ENCODE peak calls at places on chromosomes 3 and 15, in five cellular contexts. V is endodermal cell; N is brain microvascular endothelial cell; C is A673; T is CD4-positive, alpha-beta T cell. U is an unnamed sample.
A peak's percentile ranks its signal among the peaks of the same experiment; 100 is the strongest.

GRCh38 chr3:148763921-148764320 is 63.7 kb upstream of the CPB1 start:
- DNase-seq in V (no peak), C (no peak), T (no peak), N (no peak), U (no peak)

GRCh38 chr3:196970547-196971093 is 2.0 kb upstream of the PIGZ start:
- DNase-seq in N (no peak), V (no peak), C (no peak), T (no peak), U (no peak)

GRCh38 chr3:80051602-80051962 is 283.8 kb upstream of the ROBO1 start:
- DNase-seq in N (no peak), V (no peak), C (no peak), T (no peak), U (no peak)

GRCh38 chr3:110526732-110527727 is 544.6 kb upstream of the NECTIN3 start:
- DNase-seq in C (peak; percentile 92), V (peak; percentile 54), N (peak; percentile 94), T (no peak), U (peak; percentile 81)

GRCh38 chr3:121998030-121998580 is 23.9 kb downstream of the ILDR1 start:
- DNase-seq in N (peak; percentile 40), V (no peak), C (peak; percentile 17), T (no peak), U (no peak)

GRCh38 chr15:101250331-101250730 is 1.5 kb downstream of the CHSY1 start:
- DNase-seq in C (peak; percentile 78), V (no peak), T (no peak), N (peak; percentile 49), U (no peak)

GRCh38 chr3:107775958-107776357 is 253.2 kb downstream of the BBX start:
- DNase-seq in C (no peak), N (no peak), T (no peak), V (no peak), U (no peak)

GRCh38 chr3:142013331-142013730 is 136.0 kb downstream of the TFDP2 start:
- DNase-seq in V (no peak), T (no peak), N (no peak), C (no peak), U (no peak)

GRCh38 chr3:145865329-145865904 is 295.6 kb downstream of the PLOD2 start:
- DNase-seq in V (no peak), C (no peak), N (no peak), T (no peak), U (no peak)

GRCh38 chr3:53030864-53031445 is 14.9 kb downstream of the SFMBT1 start:
- DNase-seq in T (peak; percentile 53), C (no peak), V (no peak), N (no peak), U (no peak)

GRCh38 chr3:119794971-119795612 is 13.2 kb downstream of the NR1I2 start:
- DNase-seq in V (peak; percentile 89), C (no peak), N (peak; percentile 11), T (no peak), U (no peak)

GRCh38 chr3:9932843-9933560 is 632 bp upstream of the CRELD1 start:
- DNase-seq in C (peak; percentile 88), T (peak; percentile 78), V (peak; percentile 95), N (peak; percentile 82), U (no peak)

GRCh38 chr3:46017720-46018119 is 9.6 kb downstream of the XCR1 start:
- DNase-seq in C (no peak), N (no peak), T (no peak), V (no peak), U (no peak)

GRCh38 chr15:71186971-71187960 is 72.0 kb downstream of the THSD4 start:
- DNase-seq in V (no peak), T (no peak), N (no peak), C (peak; percentile 34), U (no peak)

GRCh38 chr3:37145607-37146006 is 28.8 kb downstream of the LRRFIP2 start:
- DNase-seq in V (no peak), C (no peak), N (no peak), T (no peak), U (no peak)

GRCh38 chr3:116691041-116691440 is 18.5 kb upstream of the TUSC7 start:
- DNase-seq in C (no peak), T (no peak), N (no peak), V (no peak), U (no peak)

GRCh38 chr15:64597469-64597806 is 137.1 kb downstream of the ZNF609 start:
- DNase-seq in V (no peak), C (no peak), N (no peak), T (no peak), U (no peak)

GRCh38 chr3:46717447-46718231 is at the start of gene PRSS50:
- DNase-seq in T (no peak), C (no peak), V (peak; percentile 88), N (no peak), U (no peak)

GRCh38 chr3:115698851-115699535 is 75.7 kb downstream of the GAP43 start:
- DNase-seq in V (peak; percentile 73), C (peak; percentile 93), T (no peak), N (peak; percentile 44), U (no peak)

GRCh38 chr3:146165370-146165769 is 4.4 kb upstream of the PLOD2 start:
- DNase-seq in T (no peak), C (no peak), V (no peak), N (peak; percentile 65), U (no peak)

GRCh38 chr15:59372352-59373211 is at the start of gene MYO1E:
- DNase-seq in T (no peak), V (peak; percentile 97), N (peak; percentile 97), C (peak; percentile 95), U (peak; percentile 94)

GRCh38 chr15:31255176-31255510 is 71.5 kb upstream of the KLF13 start:
- DNase-seq in T (no peak), C (no peak), N (no peak), V (no peak), U (no peak)

GRCh38 chr3:34882764-34883163 is 756.6 kb upstream of the ARPP21 start:
- DNase-seq in V (no peak), N (peak; percentile 18), C (peak; percentile 80), T (no peak), U (no peak)

GRCh38 chr3:13149331-13150203 is 76.3 kb upstream of the IQSEC1 start:
- DNase-seq in T (no peak), V (peak; percentile 35), N (no peak), C (no peak), U (no peak)

GRCh38 chr3:82581350-82581749 is 819.9 kb upstream of the GBE1 start:
- DNase-seq in C (no peak), T (no peak), V (no peak), N (no peak), U (no peak)

GRCh38 chr15:42404461-42405235 is 45.3 kb downstream of the CAPN3 start:
- DNase-seq in N (no peak), C (no peak), T (no peak), V (no peak), U (no peak)

GRCh38 chr15:25179673-25180511 is 225.1 kb downstream of the SNRPN start:
- DNase-seq in V (peak; percentile 12), N (no peak), C (no peak), T (no peak), U (no peak)

GRCh38 chr3:7877312-7877711 is 624.3 kb upstream of the LMCD1 start:
- DNase-seq in V (no peak), T (no peak), N (no peak), C (no peak), U (no peak)

GRCh38 chr3:133663569-133664313 is 2.0 kb upstream of the TOPBP1 start:
- DNase-seq in N (peak; percentile 59), V (peak; percentile 70), C (peak; percentile 82), T (peak; percentile 8), U (no peak)

GRCh38 chr15:75648156-75649000 is 666 bp downstream of the SNX33 start:
- DNase-seq in T (no peak), N (no peak), C (no peak), V (peak; percentile 85), U (no peak)

GRCh38 chr15:91853968-91854943 is 748 bp downstream of the SLCO3A1 start:
- DNase-seq in T (peak; percentile 13), N (no peak), V (peak; percentile 84), C (peak; percentile 23), U (no peak)

GRCh38 chr3:53350652-53351051 is 3.3 kb upstream of the DCP1A start:
- DNase-seq in C (peak; percentile 19), N (peak; percentile 43), T (no peak), V (peak; percentile 58), U (no peak)

GRCh38 chr3:124883766-124884473 is 3.2 kb downstream of the ITGB5 start:
- DNase-seq in V (peak; percentile 54), N (no peak), T (no peak), C (no peak), U (no peak)

GRCh38 chr3:155805204-155805801 is 775 bp downstream of the C3orf33 start:
- DNase-seq in T (no peak), V (no peak), C (peak; percentile 50), N (peak; percentile 32), U (no peak)

GRCh38 chr3:125163739-125164601 is 48.6 kb downstream of the SLC12A8 start:
- DNase-seq in T (no peak), N (no peak), V (peak; percentile 89), C (no peak), U (no peak)

DNA sequence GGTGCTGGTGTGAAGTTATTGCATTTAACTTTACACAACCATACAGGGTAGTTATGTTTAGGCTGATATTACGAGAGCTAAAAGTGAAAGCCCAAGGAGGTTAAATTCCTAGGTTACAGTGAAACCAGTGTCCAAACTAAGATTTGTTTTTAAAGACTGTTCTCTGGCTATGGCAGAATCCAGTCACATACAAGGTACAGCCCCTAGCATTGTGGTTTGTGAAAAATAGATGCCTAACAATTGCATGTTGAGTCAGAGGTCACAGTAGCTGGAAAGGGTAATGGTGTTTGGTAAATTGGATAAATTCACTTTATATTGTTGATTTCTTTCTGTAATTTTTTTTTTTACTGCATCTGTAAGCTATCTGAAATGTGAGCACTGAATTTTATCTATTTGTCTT is 614.6 kb upstream of the TBL1XR1 start:
- DNase-seq in T (no peak), C (no peak), N (no peak), V (no peak), U (no peak)
- H3K27ac ChIP-seq in T (no peak overlapping the region), C (no peak overlapping the region), N (no peak overlapping the region), V (no peak overlapping the region), U (no peak overlapping the region)

GRCh38 chr15:85554852-85555521 is 174.6 kb downstream of the AKAP13 start:
- DNase-seq in N (no peak), T (no peak), C (no peak), V (no peak), U (no peak)
- H3K27ac ChIP-seq in N (no peak overlapping the region), T (no peak overlapping the region), C (no peak overlapping the region), V (no peak overlapping the region), U (no peak overlapping the region)

DNA sequence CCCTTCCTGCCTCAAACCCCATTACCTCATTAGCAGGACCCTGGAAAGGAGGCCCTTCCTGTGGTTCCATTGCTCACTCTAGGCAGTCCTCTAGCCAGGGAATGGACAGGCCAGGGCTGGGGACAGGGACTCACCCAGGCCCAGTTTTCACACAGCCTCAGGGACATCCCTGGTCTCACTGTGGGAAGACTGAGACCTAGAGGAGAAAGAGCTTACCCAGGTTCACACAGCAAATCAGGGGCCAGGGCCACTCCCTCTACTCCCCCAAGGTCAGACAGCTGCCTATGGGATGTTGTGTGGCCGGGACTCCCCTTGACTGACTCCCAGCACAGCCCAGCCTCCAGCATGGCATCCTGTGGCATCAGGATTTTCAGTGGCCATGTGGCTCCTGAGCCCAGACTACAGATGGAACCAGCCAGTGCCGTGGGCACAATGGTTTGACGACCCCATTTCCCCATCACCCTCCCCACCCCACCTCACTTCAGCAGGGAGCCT is 49.3 kb downstream of the ADAMTS7 start:
- DNase-seq in T (no peak), C (no peak), V (no peak), N (no peak), U (no peak)
- H3K27ac ChIP-seq in T (peak overlapping the region; percentile 57), C (no peak overlapping the region), V (no peak overlapping the region), N (no peak overlapping the region), U (no peak overlapping the region)

GRCh38 chr3:4720316-4721075 is 227.3 kb downstream of the ITPR1 start:
- DNase-seq in V (peak; percentile 81), C (peak; percentile 53), T (no peak), N (peak; percentile 77), U (no peak)
- H3K27ac ChIP-seq in V (no peak overlapping the region), C (no peak overlapping the region), T (no peak overlapping the region), N (peak overlapping the region; percentile 90), U (no peak overlapping the region)

U was measured in AG04450.